ENCODE peak calls at places on chromosomes 3 and 15, in four cellular contexts. One of them, this sample, is unnamed.

GRCh38 chr15:68597581-68597980 is 18.8 kb downstream of the CORO2B start:
- DNase-seq in Panc1: no peak
- DNase-seq in AG09309: no peak
- DNase-seq in MM.1S: no peak
- DNase-seq in this sample: no peak

GRCh38 chr3:16151109-16151508 is 23.4 kb upstream of the GALNT15 start:
- DNase-seq in Panc1: no peak
- DNase-seq in AG09309: peak; percentile 67
- DNase-seq in MM.1S: peak; percentile 34
- DNase-seq in this sample: peak; percentile 94

GRCh38 chr3:10622456-10622855 is 117.1 kb upstream of the ATP2B2 start:
- DNase-seq in AG09309: no peak
- DNase-seq in MM.1S: no peak
- DNase-seq in Panc1: no peak
- DNase-seq in this sample: no peak

GRCh38 chr15:76973362-76973743 is 21.6 kb upstream of the PSTPIP1 start:
- DNase-seq in AG09309: no peak
- DNase-seq in MM.1S: no peak
- DNase-seq in Panc1: peak; percentile 15
- DNase-seq in this sample: peak; percentile 30

GRCh38 chr3:17841190-17841828 is 98.9 kb upstream of the TBC1D5 start:
- DNase-seq in MM.1S: peak; percentile 40
- DNase-seq in Panc1: peak; percentile 61
- DNase-seq in AG09309: no peak
- DNase-seq in this sample: peak; percentile 38

GRCh38 chr15:83655237-83655616 is 1.3 kb downstream of the ADAMTSL3 start:
- DNase-seq in MM.1S: no peak
- DNase-seq in AG09309: no peak
- DNase-seq in Panc1: no peak
- DNase-seq in this sample: no peak

GRCh38 chr3:148723591-148723990 is 25.9 kb downstream of the AGTR1 start:
- DNase-seq in Panc1: no peak
- DNase-seq in AG09309: peak; percentile 47
- DNase-seq in MM.1S: no peak
- DNase-seq in this sample: peak; percentile 81

GRCh38 chr15:59244337-59244736 is 37.7 kb downstream of the LDHAL6B start:
- DNase-seq in Panc1: no peak
- DNase-seq in MM.1S: no peak
- DNase-seq in AG09309: no peak
- DNase-seq in this sample: no peak

GRCh38 chr3:129226374-129226773 is 23.0 kb upstream of the COPG1 start:
- DNase-seq in MM.1S: no peak
- DNase-seq in AG09309: peak; percentile 72
- DNase-seq in Panc1: peak; percentile 76
- DNase-seq in this sample: peak; percentile 92

GRCh38 chr15:51229907-51230328 is 108.5 kb downstream of the CYP19A1 start:
- DNase-seq in AG09309: no peak
- DNase-seq in MM.1S: peak; percentile 69
- DNase-seq in Panc1: no peak
- DNase-seq in this sample: peak; percentile 56

GRCh38 chr15:66872394-66872793 is 170.4 kb downstream of the SMAD6 start:
- DNase-seq in MM.1S: no peak
- DNase-seq in Panc1: no peak
- DNase-seq in AG09309: no peak
- DNase-seq in this sample: no peak

GRCh38 chr15:65212097-65212496 is 824 bp upstream of the CILP start:
- DNase-seq in Panc1: no peak
- DNase-seq in AG09309: no peak
- DNase-seq in MM.1S: no peak
- DNase-seq in this sample: no peak

GRCh38 chr15:70025413-70026296 is 72.1 kb downstream of the TLE3 start:
- DNase-seq in Panc1: no peak
- DNase-seq in MM.1S: no peak
- DNase-seq in AG09309: no peak
- DNase-seq in this sample: peak; percentile 54

GRCh38 chr3:66822059-66823009 is 175.8 kb upstream of the KBTBD8 start:
- DNase-seq in MM.1S: peak; percentile 78
- DNase-seq in Panc1: no peak
- DNase-seq in AG09309: no peak
- DNase-seq in this sample: peak; percentile 49

GRCh38 chr3:28334552-28334951 is 14.0 kb upstream of the ZCWPW2 start:
- DNase-seq in Panc1: no peak
- DNase-seq in AG09309: no peak
- DNase-seq in MM.1S: no peak
- DNase-seq in this sample: no peak

GRCh38 chr3:136752046-136752326 is 192 bp downstream of the STAG1 start:
- DNase-seq in Panc1: no peak
- DNase-seq in MM.1S: peak; percentile 49
- DNase-seq in AG09309: no peak
- DNase-seq in this sample: no peak

GRCh38 chr15:63718590-63719035 is 115.1 kb downstream of the HERC1 start:
- DNase-seq in MM.1S: no peak
- DNase-seq in AG09309: peak; percentile 40
- DNase-seq in Panc1: no peak
- DNase-seq in this sample: peak; percentile 84

GRCh38 chr3:42960781-42961180 is 18.3 kb upstream of the GASK1A start:
- DNase-seq in AG09309: no peak
- DNase-seq in MM.1S: no peak
- DNase-seq in Panc1: no peak
- DNase-seq in this sample: no peak

GRCh38 chr3:31444220-31445142 is 88.2 kb upstream of the STT3B start:
- DNase-seq in MM.1S: no peak
- DNase-seq in AG09309: no peak
- DNase-seq in Panc1: no peak
- DNase-seq in this sample: no peak

GRCh38 chr15:28003302-28004037 is 95.6 kb downstream of the OCA2 start:
- DNase-seq in MM.1S: no peak
- DNase-seq in Panc1: no peak
- DNase-seq in AG09309: no peak
- DNase-seq in this sample: no peak

GRCh38 chr3:154955907-154956533 is 124.1 kb upstream of the MME start:
- DNase-seq in Panc1: no peak
- DNase-seq in AG09309: no peak
- DNase-seq in MM.1S: no peak
- DNase-seq in this sample: no peak

GRCh38 chr3:141913150-141913811 is 36.8 kb downstream of the ATP1B3 start:
- DNase-seq in AG09309: peak; percentile 29
- DNase-seq in Panc1: no peak
- DNase-seq in MM.1S: peak; percentile 66
- DNase-seq in this sample: peak; percentile 66

GRCh38 chr3:169264711-169265110 is 398.8 kb downstream of the MECOM start:
- DNase-seq in Panc1: no peak
- DNase-seq in AG09309: no peak
- DNase-seq in MM.1S: no peak
- DNase-seq in this sample: peak; percentile 11

GRCh38 chr3:184716652-184717607 is 5.1 kb upstream of the MAGEF1 start:
- DNase-seq in Panc1: no peak
- DNase-seq in AG09309: no peak
- DNase-seq in MM.1S: no peak
- DNase-seq in this sample: peak; percentile 67

GRCh38 chr15:70036585-70037343 is 61.0 kb downstream of the TLE3 start:
- DNase-seq in AG09309: no peak
- DNase-seq in MM.1S: peak; percentile 98
- DNase-seq in Panc1: no peak
- DNase-seq in this sample: no peak

GRCh38 chr3:119497824-119498187 is 541 bp upstream of the TIMMDC1 start:
- DNase-seq in MM.1S: no peak
- DNase-seq in AG09309: no peak
- DNase-seq in Panc1: peak; percentile 15
- DNase-seq in this sample: peak; percentile 25

GRCh38 chr3:13634151-13634550 is 85.2 kb downstream of the FBLN2 start:
- DNase-seq in AG09309: no peak
- DNase-seq in MM.1S: no peak
- DNase-seq in Panc1: no peak
- DNase-seq in this sample: no peak

GRCh38 chr3:36514171-36514570 is 133.9 kb downstream of the STAC start:
- DNase-seq in Panc1: no peak
- DNase-seq in MM.1S: no peak
- DNase-seq in AG09309: no peak
- DNase-seq in this sample: no peak

GRCh38 chr3:10263549-10264363 is 15.5 kb downstream of the TATDN2 start:
- DNase-seq in AG09309: no peak
- DNase-seq in MM.1S: no peak
- DNase-seq in Panc1: no peak
- DNase-seq in this sample: peak; percentile 45

GRCh38 chr15:93861956-93862741 is 369.2 kb upstream of the MCTP2 start:
- DNase-seq in Panc1: no peak
- DNase-seq in MM.1S: no peak
- DNase-seq in AG09309: no peak
- DNase-seq in this sample: no peak

GRCh38 chr3:127959873-127960272 is 44.8 kb downstream of the KBTBD12 start:
- DNase-seq in AG09309: no peak
- DNase-seq in MM.1S: no peak
- DNase-seq in Panc1: no peak
- DNase-seq in this sample: no peak

GRCh38 chr3:127524300-127524896 is 66.1 kb downstream of the TPRA1 start:
- DNase-seq in Panc1: no peak
- DNase-seq in AG09309: no peak
- DNase-seq in MM.1S: no peak
- DNase-seq in this sample: no peak

DNA sequence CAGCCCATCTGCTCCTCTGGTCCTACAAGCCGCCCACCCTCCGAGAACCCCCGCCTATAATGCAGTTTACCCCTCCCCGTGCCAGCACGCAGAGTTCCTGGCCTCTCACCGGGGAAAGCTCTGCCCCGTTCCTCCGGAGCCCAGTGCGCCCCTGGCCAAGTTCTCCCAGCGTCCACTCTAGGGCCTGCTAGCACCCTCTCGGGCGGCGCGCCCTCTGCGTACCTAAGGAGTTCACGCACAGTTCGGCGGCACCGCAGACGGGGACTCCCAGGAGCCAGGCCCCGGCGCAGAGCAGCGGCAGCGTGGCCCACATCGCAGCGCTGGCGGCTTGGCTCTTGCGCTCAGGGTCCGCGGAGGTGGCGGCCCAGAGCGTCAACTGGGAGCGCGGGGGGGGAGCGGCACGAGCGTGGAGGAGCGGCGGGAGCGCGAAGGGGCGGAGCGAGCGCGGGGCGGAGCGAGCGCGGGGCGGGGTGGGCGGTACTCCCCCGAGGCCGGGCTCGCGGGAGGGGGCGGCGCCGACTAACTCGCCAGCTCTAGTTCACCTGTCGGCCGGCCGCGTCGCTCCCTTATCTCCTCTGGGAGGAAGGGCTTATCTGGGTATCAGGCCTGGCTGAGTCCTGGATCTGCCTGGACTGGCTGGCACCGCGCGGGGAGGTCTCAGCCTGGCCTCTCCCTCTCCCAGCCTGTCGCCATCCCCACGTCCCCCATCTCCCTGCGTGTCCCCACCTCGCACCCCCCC is at the start of gene CTSH:
- DNase-seq in Panc1: no peak
- DNase-seq in AG09309: no peak
- DNase-seq in MM.1S: peak; percentile 77
- DNase-seq in this sample: peak; percentile 15
- H3K4me3 ChIP-seq in Panc1: peak within 1 kb of the TSS; percentile 72
- H3K4me3 ChIP-seq in AG09309: peak within 1 kb of the TSS; percentile 40
- H3K4me3 ChIP-seq in MM.1S: peak within 1 kb of the TSS; percentile 72
- H3K4me3 ChIP-seq in this sample: peak within 1 kb of the TSS; percentile 50

DNA sequence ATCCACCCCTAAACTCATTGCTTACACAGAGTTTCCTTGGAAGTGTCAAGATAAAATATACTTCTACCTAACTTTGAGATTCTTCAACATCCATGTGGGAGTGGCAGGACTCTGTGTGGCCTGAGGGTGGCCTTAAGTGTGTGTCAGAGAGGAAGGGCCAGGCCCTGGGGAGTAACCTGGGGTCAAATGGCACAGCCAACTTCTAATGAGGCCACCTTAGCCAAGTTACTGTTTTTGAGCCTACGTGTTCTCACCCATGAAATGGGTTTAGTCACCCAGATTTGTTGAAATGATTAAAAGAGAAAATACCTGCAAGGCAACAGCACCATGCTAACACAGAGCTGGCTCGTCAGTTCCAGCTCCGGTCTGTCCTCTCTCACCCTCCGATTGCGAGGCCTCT is 28.5 kb upstream of the UBE2Q2 start:
- DNase-seq in MM.1S: no peak
- DNase-seq in AG09309: no peak
- DNase-seq in Panc1: no peak
- DNase-seq in this sample: no peak
- TF ChIP-seq CTCF in MM.1S: no peak
- TF ChIP-seq CTCF in AG09309: no peak
- TF ChIP-seq CTCF in Panc1: no peak
- TF ChIP-seq CTCF in this sample: no peak

GRCh38 chr3:99869621-99870020 is 52.0 kb downstream of the CMSS1 start:
- DNase-seq in Panc1: no peak
- DNase-seq in AG09309: no peak
- DNase-seq in MM.1S: no peak
- DNase-seq in this sample: no peak
- H3K4me3 ChIP-seq in Panc1: no peak overlapping the region
- H3K4me3 ChIP-seq in AG09309: no peak overlapping the region
- H3K4me3 ChIP-seq in MM.1S: no peak overlapping the region
- H3K4me3 ChIP-seq in this sample: no peak overlapping the region

GRCh38 chr3:124565551-124565950 is 164.7 kb upstream of the UMPS start:
- DNase-seq in MM.1S: no peak
- DNase-seq in Panc1: no peak
- DNase-seq in AG09309: no peak
- DNase-seq in this sample: no peak
- TF ChIP-seq CTCF in MM.1S: no peak
- TF ChIP-seq CTCF in Panc1: no peak
- TF ChIP-seq CTCF in AG09309: no peak
- TF ChIP-seq CTCF in this sample: no peak